ENCODE peak calls at places on chromosomes 16 and 17, in six cellular contexts. P, J, R, B, Z and S are unnamed samples.

GRCh38 chr17:48734328-48735056 is 5.9 kb upstream of the HOXB13 start:
- DNase-seq in P (no peak), J (no peak), R (no peak), B (no peak), Z (no peak), S (no peak)

GRCh38 chr17:14201595-14201994 is 35.1 kb downstream of the CDRT15 start:
- DNase-seq in P (no peak), J (peak), R (no peak), B (no peak), Z (no peak), S (no peak)

GRCh38 chr16:81003064-81003463 is 3.6 kb downstream of the CMC2 start:
- DNase-seq in P (no peak), J (no peak), R (no peak), B (no peak), Z (no peak), S (no peak)

GRCh38 chr17:29664743-29665479 is 42.2 kb upstream of the CORO6 start:
- DNase-seq in P (no peak), J (peak), R (no peak), B (peak), Z (no peak), S (no peak)

GRCh38 chr16:89120281-89120680 is 26.6 kb downstream of the ACSF3 start:
- DNase-seq in P (no peak), J (no peak), R (no peak), B (no peak), Z (no peak), S (no peak)

GRCh38 chr17:57605734-57606105 is 139.4 kb downstream of the CCDC182 start:
- DNase-seq in P (peak), J (no peak), R (no peak), B (no peak), Z (no peak), S (no peak)

GRCh38 chr16:1407749-1408148 is 6.8 kb downstream of the UNKL start:
- DNase-seq in P (no peak), J (no peak), R (no peak), B (no peak), Z (no peak), S (no peak)

GRCh38 chr17:61722398-61722797 is 131.4 kb upstream of the NACA2 start:
- DNase-seq in P (no peak), J (no peak), R (no peak), B (no peak), Z (no peak), S (no peak)

GRCh38 chr16:71572497-71573116 is 4.3 kb downstream of the TAT start:
- DNase-seq in P (no peak), J (no peak), R (no peak), B (no peak), Z (no peak), S (no peak)

GRCh38 chr16:12580809-12581208 is 222.9 kb downstream of the CPPED1 start:
- DNase-seq in P (no peak), J (no peak), R (no peak), B (no peak), Z (no peak), S (no peak)

GRCh38 chr16:22313141-22313781 is 16.1 kb downstream of the POLR3E start:
- DNase-seq in P (no peak), J (no peak), R (no peak), B (no peak), Z (no peak), S (no peak)

GRCh38 chr16:88782454-88783390 is 2.3 kb downstream of the PIEZO1 start:
- DNase-seq in P (no peak), J (peak), R (no peak), B (no peak), Z (peak), S (no peak)

GRCh38 chr16:10578474-10579316 is 1.7 kb downstream of the EMP2 start:
- DNase-seq in P (no peak), J (no peak), R (no peak), B (no peak), Z (no peak), S (no peak)

GRCh38 chr16:10541396-10541795 is 39.0 kb downstream of the EMP2 start:
- DNase-seq in P (no peak), J (no peak), R (no peak), B (no peak), Z (no peak), S (no peak)

GRCh38 chr17:29577009-29577777 is 8.7 kb downstream of the TP53I13 start:
- DNase-seq in P (no peak), J (no peak), R (no peak), B (no peak), Z (peak), S (no peak)

GRCh38 chr17:27540300-27541105 is 84.3 kb downstream of the KSR1 start:
- DNase-seq in P (no peak), J (no peak), R (no peak), B (no peak), Z (no peak), S (no peak)

GRCh38 chr16:5033256-5034166 is at the start of gene NAGPA:
- DNase-seq in P (peak), J (peak), R (peak), B (peak), Z (peak), S (peak)

GRCh38 chr17:13509561-13509960 is 92.2 kb downstream of the HS3ST3A1 start:
- DNase-seq in P (no peak), J (no peak), R (no peak), B (no peak), Z (no peak), S (no peak)

GRCh38 chr17:70369296-70369855 is 200.0 kb downstream of the KCNJ2 start:
- DNase-seq in P (no peak), J (no peak), R (no peak), B (no peak), Z (no peak), S (no peak)

GRCh38 chr17:7060165-7060890 is 16.4 kb upstream of the SLC16A11 start:
- DNase-seq in P (no peak), J (peak), R (no peak), B (no peak), Z (no peak), S (no peak)

GRCh38 chr17:40093005-40093579 is 7.3 kb downstream of the NR1D1 start:
- DNase-seq in P (no peak), J (no peak), R (no peak), B (no peak), Z (peak), S (no peak)

GRCh38 chr17:42766124-42766523 is 5.1 kb downstream of the RAMP2 start:
- DNase-seq in P (no peak), J (no peak), R (no peak), B (peak), Z (no peak), S (no peak)

GRCh38 chr16:27748868-27749546 is 199.1 kb downstream of the KATNIP start:
- DNase-seq in P (peak), J (peak), R (peak), B (peak), Z (no peak), S (peak)

GRCh38 chr16:66363196-66363777 is 3.2 kb upstream of the CDH5 start:
- DNase-seq in P (no peak), J (no peak), R (no peak), B (no peak), Z (no peak), S (no peak)